ENCODE peak calls at places on chromosome 15, in eight cellular contexts. N is pancreas; S is NCI-H1694 treated with DMSO at 0.1 percent for 48 hours; F is sciatic nerve; Z is stimulated activated CD4-positive, alpha-beta T cell treated with anti-CD3 and anti-CD28 coated beads, Interleukin-12 subunit alpha, Interleukin-12 subunit beta, amount 100 ng/mL, for 4 hours; L is HTR-8/SVneo; X is GM03348; E is AG09309. W is an unnamed sample.

GRCh38 chr15:89777073-89777820 is 1.1 kb downstream of the MESP2 start:
- DNase-seq in N (no peak), S (no peak), F (no peak), Z (no peak), L (no peak), X (no peak), E (no peak), W (no peak)

GRCh38 chr15:62119224-62119925 is 45.7 kb downstream of the C2CD4B start:
- DNase-seq in N (no peak), S (no peak), F (no peak), Z (no peak), L (peak; percentile 78), X (peak; percentile 84), E (peak; percentile 95), W (no peak)

GRCh38 chr15:30065025-30065801 is 17.5 kb upstream of the GOLGA8J start:
- DNase-seq in N (no peak), S (no peak), F (no peak), Z (no peak), L (peak; percentile 64), X (peak; percentile 70), E (peak; percentile 77), W (no peak)

GRCh38 chr15:66634540-66634939 is 67.5 kb upstream of the SMAD6 start:
- DNase-seq in N (no peak), S (no peak), F (no peak), Z (no peak), L (no peak), X (no peak), E (no peak), W (no peak)

GRCh38 chr15:69390575-69390974 is 23.6 kb upstream of the KIF23 start:
- DNase-seq in N (no peak), S (no peak), F (no peak), Z (no peak), L (peak; percentile 73), X (peak; percentile 77), E (peak; percentile 44), W (no peak)

GRCh38 chr15:45128971-45129639 is 574 bp downstream of the DUOXA1 start:
- DNase-seq in N (no peak), S (no peak), F (no peak), Z (no peak), L (no peak), X (no peak), E (no peak), W (no peak)

GRCh38 chr15:30043211-30043655 is 39.5 kb upstream of the GOLGA8J start:
- DNase-seq in N (no peak), S (peak; percentile 13), F (no peak), Z (no peak), L (peak; percentile 43), X (peak; percentile 52), E (no peak), W (no peak)

GRCh38 chr15:99149366-99149765 is 44.5 kb downstream of the SYNM start:
- DNase-seq in N (no peak), S (no peak), F (no peak), Z (no peak), L (no peak), X (no peak), E (no peak), W (no peak)

GRCh38 chr15:56794150-56794922 is 61.0 kb upstream of the ZNF280D start:
- DNase-seq in N (no peak), S (no peak), F (no peak), Z (no peak), L (peak; percentile 7), X (no peak), E (no peak), W (no peak)

GRCh38 chr15:76140069-76140454 is 80.3 kb downstream of the TMEM266 start:
- DNase-seq in N (no peak), S (no peak), F (no peak), Z (no peak), L (no peak), X (peak; percentile 28), E (no peak), W (no peak)

GRCh38 chr15:73936588-73937312 is 10.5 kb downstream of the LOXL1 start:
- DNase-seq in N (no peak), S (no peak), F (no peak), Z (no peak), L (no peak), X (no peak), E (no peak), W (no peak)

GRCh38 chr15:31374489-31374888 is 47.9 kb downstream of the KLF13 start:
- DNase-seq in N (no peak), S (no peak), F (no peak), Z (no peak), L (no peak), X (no peak), E (no peak), W (no peak)

GRCh38 chr15:81160312-81161214 is 26.5 kb downstream of the CFAP161 start:
- DNase-seq in N (no peak), S (peak; percentile 91), F (peak; percentile 70), Z (no peak), L (no peak), X (peak; percentile 83), E (peak; percentile 76), W (no peak)

GRCh38 chr15:90617171-90617570 is 87.4 kb downstream of the CRTC3 start:
- DNase-seq in N (no peak), S (no peak), F (no peak), Z (no peak), L (no peak), X (no peak), E (peak; percentile 32), W (no peak)

GRCh38 chr15:39581501-39582285 is 814 bp downstream of the THBS1 start:
- DNase-seq in N (peak; percentile 72), S (no peak), F (peak; percentile 74), Z (no peak), L (peak; percentile 56), X (no peak), E (peak; percentile 75), W (peak; percentile 65)

GRCh38 chr15:43237842-43238470 is 17.1 kb upstream of the EPB42 start:
- DNase-seq in N (no peak), S (no peak), F (no peak), Z (no peak), L (no peak), X (no peak), E (no peak), W (no peak)

GRCh38 chr15:35557544-35557943 is 11.6 kb upstream of the DPH6 start:
- DNase-seq in N (no peak), S (no peak), F (no peak), Z (no peak), L (peak; percentile 28), X (peak; percentile 60), E (peak; percentile 80), W (no peak)

GRCh38 chr15:73724211-73724610 is 28.9 kb downstream of the INSYN1 start:
- DNase-seq in N (no peak), S (no peak), F (no peak), Z (no peak), L (no peak), X (no peak), E (no peak), W (no peak)

GRCh38 chr15:95495033-95495541 is 835.4 kb upstream of the NR2F2 start:
- DNase-seq in N (no peak), S (no peak), F (peak; percentile 66), Z (no peak), L (no peak), X (no peak), E (no peak), W (peak; percentile 35)

GRCh38 chr15:58530056-58530590 is 98.3 kb downstream of the LIPC start:
- DNase-seq in N (no peak), S (no peak), F (no peak), Z (no peak), L (no peak), X (no peak), E (no peak), W (no peak)

GRCh38 chr15:60787737-60788513 is 309.0 kb upstream of the ICE2 start:
- DNase-seq in N (no peak), S (no peak), F (no peak), Z (peak; percentile 38), L (no peak), X (peak; percentile 24), E (no peak), W (no peak)

GRCh38 chr15:52180196-52180835 is 10.9 kb downstream of the GNB5 start:
- DNase-seq in N (no peak), S (no peak), F (no peak), Z (peak; percentile 16), L (no peak), X (no peak), E (no peak), W (no peak)

GRCh38 chr15:51991141-51991540 is 19.6 kb upstream of the LEO1 start:
- DNase-seq in N (no peak), S (no peak), F (no peak), Z (no peak), L (no peak), X (no peak), E (no peak), W (no peak)

GRCh38 chr15:69780374-69780773 is 317.3 kb downstream of the TLE3 start:
- DNase-seq in N (no peak), S (no peak), F (no peak), Z (no peak), L (no peak), X (no peak), E (no peak), W (no peak)

GRCh38 chr15:28228096-28228495 is 93.9 kb downstream of the HERC2 start:
- DNase-seq in N (no peak), S (no peak), F (no peak), Z (no peak), L (no peak), X (no peak), E (no peak), W (no peak)

GRCh38 chr15:39623550-39623931 is 42.7 kb downstream of the THBS1 start:
- DNase-seq in N (no peak), S (no peak), F (no peak), Z (no peak), L (no peak), X (no peak), E (no peak), W (no peak)

GRCh38 chr15:39808909-39809308 is 26.3 kb upstream of the FSIP1 start:
- DNase-seq in N (no peak), S (no peak), F (no peak), Z (no peak), L (no peak), X (no peak), E (no peak), W (no peak)

GRCh38 chr15:98442379-98442833 is 205.9 kb upstream of the IGF1R start:
- DNase-seq in N (no peak), S (peak; percentile 15), F (no peak), Z (peak; percentile 39), L (peak; percentile 86), X (peak; percentile 79), E (peak; percentile 68), W (peak; percentile 60)

GRCh38 chr15:101434032-101434920 is 55.2 kb downstream of the PCSK6 start:
- DNase-seq in N (peak; percentile 3), S (no peak), F (no peak), Z (no peak), L (no peak), X (no peak), E (no peak), W (peak; percentile 16)

GRCh38 chr15:60635507-60636352 is 156.8 kb upstream of the ICE2 start:
- DNase-seq in N (no peak), S (no peak), F (no peak), Z (no peak), L (peak; percentile 18), X (peak; percentile 77), E (no peak), W (no peak)

GRCh38 chr15:47705601-47706000 is 11.7 kb upstream of the SEMA6D start:
- DNase-seq in N (no peak), S (no peak), F (no peak), Z (no peak), L (no peak), X (no peak), E (no peak), W (no peak)

GRCh38 chr15:48374472-48374871 is 43.2 kb downstream of the DUT start:
- DNase-seq in N (no peak), S (no peak), F (no peak), Z (no peak), L (no peak), X (no peak), E (no peak), W (no peak)

GRCh38 chr15:92809880-92810361 is 90.2 kb upstream of the CHD2 start:
- DNase-seq in N (peak; percentile 58), S (peak; percentile 51), F (peak; percentile 61), Z (peak; percentile 27), L (no peak), X (no peak), E (no peak), W (no peak)

GRCh38 chr15:68994149-68994548 is 20.3 kb upstream of the NOX5 start:
- DNase-seq in N (no peak), S (no peak), F (no peak), Z (no peak), L (no peak), X (peak; percentile 69), E (peak; percentile 38), W (no peak)